ENCODE peak calls at places on chromosomes 13 and 19, in four cellular contexts. T is fibroblast of pulmonary artery, J is kidney epithelial cell, D is fibroblast of mammary gland. N is an unnamed sample.

GRCh38 chr19:1471514-1472107 is 7.4 kb downstream of the C19orf25 start:
- DNase-seq in T (no peak), J (no peak), D (no peak), N (peak)

GRCh38 chr13:52847682-52848432 is 583 bp downstream of the PCDH8 start:
- DNase-seq in T (no peak), J (no peak), D (no peak), N (no peak)

GRCh38 chr13:109810761-109811510 is 24.6 kb upstream of the IRS2 start:
- DNase-seq in T (no peak), J (no peak), D (no peak), N (no peak)

GRCh38 chr13:84399320-84400085 is 517.2 kb upstream of the SLITRK1 start:
- DNase-seq in T (no peak), J (no peak), D (peak), N (no peak)

GRCh38 chr13:42814868-42815267 is 33.5 kb downstream of the FAM216B start:
- DNase-seq in T (peak), J (no peak), D (peak), N (peak)

GRCh38 chr19:18665771-18666202 is 17.7 kb upstream of the CRTC1 start:
- DNase-seq in T (no peak), J (no peak), D (no peak), N (no peak)

GRCh38 chr13:71874490-71874889 is 7.5 kb upstream of the DACH1 start:
- DNase-seq in T (no peak), J (no peak), D (no peak), N (no peak)

GRCh38 chr13:20877902-20878301 is 24.6 kb downstream of the XPO4 start:
- DNase-seq in T (no peak), J (no peak), D (no peak), N (no peak)

DNA sequence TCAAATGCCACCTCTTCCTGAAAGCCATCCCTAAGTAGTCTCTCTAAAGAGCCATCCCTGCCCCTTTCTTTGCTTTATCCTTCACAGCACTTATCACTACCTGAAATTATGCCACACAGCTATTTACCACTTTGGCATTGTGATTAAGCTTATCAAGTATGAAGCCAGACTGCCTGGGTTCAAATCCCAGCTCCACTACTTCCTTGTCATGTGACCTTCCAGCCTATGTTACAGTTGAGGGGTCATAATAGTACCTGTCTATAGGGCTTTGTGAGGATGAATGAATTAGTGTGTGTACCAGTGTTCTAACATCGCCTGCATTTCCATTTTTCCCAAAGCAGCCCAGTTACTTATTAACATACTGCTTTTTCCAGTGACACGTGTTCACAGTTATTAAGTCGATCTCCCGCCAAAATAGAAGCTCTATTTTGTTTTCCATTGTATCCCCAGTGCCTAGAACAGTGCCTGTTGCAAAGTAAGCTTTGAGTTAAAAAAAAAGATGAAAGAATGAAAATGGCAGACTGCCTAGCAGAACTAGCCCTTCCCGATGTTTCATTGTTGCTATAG is 32.8 kb downstream of the ZSWIM9 start:
- DNase-seq in T (no peak), J (no peak), D (no peak), N (no peak)
- TF ChIP-seq CTCF in T (no peak), J (no peak), D (no peak), N (no peak)

GRCh38 chr19:41869374-41869955 is 7.6 kb upstream of the CD79A start:
- DNase-seq in T (no peak), J (no peak), D (no peak), N (no peak)
- TF ChIP-seq CTCF in T (no peak), J (no peak), D (no peak), N (no peak)

GRCh38 chr19:9937001-9937411 is 691 bp upstream of the OLFM2 start:
- DNase-seq in T (no peak), J (no peak), D (no peak), N (no peak)

GRCh38 chr19:9936151-9937000 is at the start of gene OLFM2:
- DNase-seq in T (no peak), J (no peak), D (no peak), N (no peak)

GRCh38 chr19:9935409-9936062 is 779 bp downstream of the OLFM2 start:
- DNase-seq in T (no peak), J (no peak), D (no peak), N (no peak)

GRCh38 chr19:9932835-9933234 is 3.5 kb downstream of the OLFM2 start:
- DNase-seq in T (no peak), J (no peak), D (no peak), N (no peak)

DNA sequence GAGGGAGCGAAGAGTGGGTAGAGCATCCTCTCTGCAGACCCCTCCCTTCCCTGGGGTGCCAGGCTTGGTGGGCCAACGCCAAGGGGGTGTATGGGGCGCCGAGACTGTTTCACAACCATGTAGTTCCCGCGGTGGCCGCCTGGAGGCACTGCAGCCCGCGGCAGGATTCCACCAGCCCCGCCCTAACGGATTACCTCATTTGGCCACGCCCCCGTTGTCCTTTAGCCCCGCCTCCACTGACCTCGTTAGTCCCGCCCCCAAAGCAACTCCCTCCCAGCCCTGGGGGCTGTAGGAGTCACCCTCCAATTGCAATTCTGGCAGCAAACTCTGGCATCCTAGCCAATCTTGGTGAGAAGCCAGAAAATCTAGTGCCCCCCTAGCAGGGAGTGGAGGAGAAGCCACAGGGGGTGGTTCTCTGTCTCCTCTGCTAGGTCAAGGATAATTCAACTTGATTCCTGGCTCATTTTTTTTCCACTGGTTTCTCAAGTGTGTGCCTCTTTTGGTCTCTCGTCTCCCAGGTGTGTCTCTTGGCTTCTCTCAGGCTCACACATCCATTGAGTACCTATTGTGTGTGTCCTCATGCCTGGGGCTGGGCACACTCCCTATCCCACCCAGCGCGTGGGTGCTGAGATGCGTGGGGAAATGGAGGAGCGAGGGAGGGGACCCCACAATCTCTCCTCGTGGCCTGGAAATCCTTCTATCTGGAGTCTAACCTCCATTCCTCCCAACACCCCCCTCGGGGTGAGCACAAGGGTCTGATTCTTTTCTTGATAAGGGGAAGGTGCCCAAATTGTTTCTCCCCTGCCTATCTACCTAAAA is 2.0 kb downstream of the OLFM2 start:
- DNase-seq in T (peak), J (no peak), D (peak), N (peak)
- TF ChIP-seq CTCF in T (peak), J (peak), D (peak), N (peak)

GRCh38 chr19:30895946-30896345 is 453.3 kb downstream of the TSHZ3 start:
- DNase-seq in T (no peak), J (no peak), D (no peak), N (no peak)
- TF ChIP-seq CTCF in T (no peak), J (no peak), D (no peak), N (no peak)

DNA sequence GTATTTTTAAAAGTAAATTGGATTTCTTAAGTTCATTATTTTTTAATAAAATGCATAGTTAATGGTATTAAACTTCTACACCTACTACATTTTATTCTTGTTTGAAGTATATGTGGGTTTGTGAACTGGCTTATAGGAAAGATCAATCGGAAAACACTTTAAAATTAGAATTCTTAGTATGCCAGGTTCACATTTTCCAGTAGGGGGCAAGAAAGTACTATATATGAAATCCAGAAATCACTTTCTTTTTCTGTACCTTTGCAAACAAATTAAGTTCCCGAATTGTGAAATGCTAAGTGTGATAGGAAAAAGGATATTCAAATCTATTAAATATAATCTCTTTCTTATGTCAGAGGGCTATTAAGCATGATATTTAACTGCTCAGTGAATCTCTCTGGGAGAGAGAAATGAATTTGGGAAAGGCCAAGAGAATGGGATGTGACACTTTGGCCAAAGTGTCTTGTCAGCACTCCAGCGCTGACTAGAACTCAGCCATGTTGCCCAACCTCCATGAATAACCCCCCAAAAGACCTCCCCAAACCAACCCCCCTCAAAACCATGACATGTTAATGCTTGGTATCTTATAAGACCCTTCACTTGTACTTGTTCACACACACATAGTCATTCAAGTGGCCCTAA is 122.6 kb upstream of the SLC10A2 start:
- DNase-seq in T (peak), J (no peak), D (peak), N (no peak)
- TF ChIP-seq CTCF in T (peak), J (peak), D (peak), N (peak)

GRCh38 chr19:15633122-15633521 is 7.6 kb upstream of the CYP4F3 start:
- DNase-seq in T (no peak), J (no peak), D (no peak), N (no peak)

GRCh38 chr19:15629003-15629880 is 11.5 kb upstream of the CYP4F3 start:
- DNase-seq in T (peak), J (no peak), D (peak), N (peak)

GRCh38 chr19:15635016-15635805 is 5.5 kb upstream of the CYP4F3 start:
- DNase-seq in T (no peak), J (no peak), D (no peak), N (no peak)

GRCh38 chr19:15634105-15634504 is 6.6 kb upstream of the CYP4F3 start:
- DNase-seq in T (no peak), J (no peak), D (no peak), N (no peak)

DNA sequence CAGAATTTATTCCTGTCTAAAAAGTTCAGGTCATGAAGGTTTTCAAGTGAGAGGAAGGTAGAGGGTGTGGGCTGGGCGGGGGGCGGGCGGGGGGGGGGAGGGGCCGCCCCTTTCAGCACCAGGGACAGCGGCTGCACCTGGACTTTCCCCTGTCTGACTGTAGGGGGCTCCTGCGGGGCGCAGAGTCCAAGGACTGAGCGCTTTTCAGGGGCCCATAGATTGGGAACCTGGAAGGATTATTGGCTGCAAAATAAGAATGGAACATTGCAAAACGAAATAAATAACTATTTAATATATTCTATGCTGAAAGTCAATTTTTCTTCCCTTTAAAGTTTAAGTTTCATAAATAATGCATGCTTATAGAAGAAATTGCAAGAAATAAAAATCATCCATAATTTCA is 8.9 kb upstream of the CYP4F3 start:
- DNase-seq in T (no peak), J (no peak), D (peak), N (no peak)
- TF ChIP-seq CTCF in T (peak), J (peak), D (peak), N (peak)

GRCh38 chr19:41321600-41322270 is 11.8 kb downstream of the CCDC97 start:
- DNase-seq in T (peak), J (no peak), D (peak), N (peak)
- TF ChIP-seq CTCF in T (peak), J (peak), D (peak), N (peak)

GRCh38 chr13:35793823-35794222 is 317.3 kb upstream of the MAB21L1 start:
- DNase-seq in T (no peak), J (no peak), D (peak), N (no peak)

GRCh38 chr13:35791191-35791902 is 314.9 kb upstream of the MAB21L1 start:
- DNase-seq in T (peak), J (no peak), D (peak), N (peak)

GRCh38 chr13:35787937-35788336 is 311.4 kb upstream of the MAB21L1 start:
- DNase-seq in T (peak), J (no peak), D (no peak), N (no peak)

GRCh38 chr13:35785563-35786327 is 309.3 kb upstream of the MAB21L1 start:
- DNase-seq in T (no peak), J (no peak), D (no peak), N (no peak)

GRCh38 chr13:35789335-35790166 is 313.1 kb upstream of the MAB21L1 start:
- DNase-seq in T (peak), J (peak), D (peak), N (peak)
- TF ChIP-seq CTCF in T (peak), J (peak), D (peak), N (peak)

GRCh38 chr13:31594056-31594455 is 145.3 kb upstream of the RXFP2 start:
- DNase-seq in T (no peak), J (no peak), D (no peak), N (no peak)

GRCh38 chr13:31588923-31589322 is 150.4 kb upstream of the RXFP2 start:
- DNase-seq in T (no peak), J (no peak), D (no peak), N (no peak)

GRCh38 chr13:31588331-31588730 is 151.0 kb upstream of the RXFP2 start:
- DNase-seq in T (no peak), J (peak), D (no peak), N (no peak)

GRCh38 chr13:31595568-31595967 is 143.8 kb upstream of the RXFP2 start:
- DNase-seq in T (peak), J (no peak), D (peak), N (no peak)

DNA sequence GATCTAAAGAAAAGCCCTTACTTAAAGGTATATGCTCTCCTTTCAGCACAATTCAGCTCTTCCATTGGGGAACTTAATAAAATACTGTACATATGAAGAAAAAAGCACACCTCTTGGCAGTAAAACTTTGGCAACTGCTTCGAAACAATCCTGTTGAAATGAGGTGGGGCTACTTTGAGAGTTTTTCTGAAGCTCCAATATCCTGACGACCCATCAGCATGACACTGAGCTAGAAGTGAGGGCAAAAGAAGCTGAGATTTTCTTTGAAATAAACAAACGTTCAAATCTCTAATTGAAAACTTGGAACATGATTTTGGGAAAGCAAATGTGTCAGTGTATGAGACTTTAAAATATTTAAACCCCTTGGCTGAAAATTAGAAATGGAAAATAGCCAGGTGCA is 147.5 kb upstream of the RXFP2 start:
- DNase-seq in T (no peak), J (no peak), D (no peak), N (no peak)
- TF ChIP-seq CTCF in T (no peak), J (no peak), D (no peak), N (no peak)

GRCh38 chr19:50874185-50874584 is 946 bp downstream of the KLK2 start:
- DNase-seq in T (no peak), J (no peak), D (no peak), N (no peak)

GRCh38 chr19:50869479-50869878 is 3.8 kb upstream of the KLK2 start:
- DNase-seq in T (no peak), J (no peak), D (no peak), N (no peak)

GRCh38 chr19:50875795-50876422 is 2.7 kb downstream of the KLK2 start:
- DNase-seq in T (no peak), J (no peak), D (no peak), N (no peak)

GRCh38 chr19:50873056-50873455 is at the start of gene KLK2:
- DNase-seq in T (no peak), J (no peak), D (no peak), N (no peak)

GRCh38 chr19:50870417-50871089 is 2.7 kb upstream of the KLK2 start:
- DNase-seq in T (no peak), J (no peak), D (peak), N (no peak)
- TF ChIP-seq CTCF in T (no peak), J (no peak), D (no peak), N (peak)